ENCODE peak calls at places on chromosomes 6 and 20, in four cellular contexts. One of them, this sample, is unnamed.

GRCh38 chr6:12720310-12720709 is 3.7 kb downstream of the PHACTR1 start:
- DNase-seq in amygdala: no peak
- DNase-seq in CD8-positive, alpha-beta memory T cell: no peak
- DNase-seq in effector memory CD8-positive, alpha-beta T cell: no peak
- DNase-seq in this sample: no peak

GRCh38 chr20:24676353-24676977 is 207.0 kb downstream of the SYNDIG1 start:
- DNase-seq in amygdala: no peak
- DNase-seq in CD8-positive, alpha-beta memory T cell: no peak
- DNase-seq in effector memory CD8-positive, alpha-beta T cell: no peak
- DNase-seq in this sample: no peak

GRCh38 chr6:106511274-106512047 is 117.8 kb downstream of the RTN4IP1 start:
- DNase-seq in amygdala: no peak
- DNase-seq in CD8-positive, alpha-beta memory T cell: peak
- DNase-seq in effector memory CD8-positive, alpha-beta T cell: peak
- DNase-seq in this sample: peak

GRCh38 chr6:166950443-166950821 is 5.9 kb downstream of the RNASET2 start:
- DNase-seq in amygdala: no peak
- DNase-seq in CD8-positive, alpha-beta memory T cell: no peak
- DNase-seq in effector memory CD8-positive, alpha-beta T cell: no peak
- DNase-seq in this sample: no peak

GRCh38 chr20:43188861-43189613 is 669 bp downstream of the PTPRT start:
- DNase-seq in amygdala: no peak
- DNase-seq in CD8-positive, alpha-beta memory T cell: no peak
- DNase-seq in effector memory CD8-positive, alpha-beta T cell: no peak
- DNase-seq in this sample: peak

GRCh38 chr6:101830501-101831031 is 437.1 kb downstream of the GRIK2 start:
- DNase-seq in amygdala: no peak
- DNase-seq in CD8-positive, alpha-beta memory T cell: no peak
- DNase-seq in effector memory CD8-positive, alpha-beta T cell: no peak
- DNase-seq in this sample: no peak

GRCh38 chr20:5061209-5061608 is 58.5 kb downstream of the PCNA start:
- DNase-seq in amygdala: no peak
- DNase-seq in CD8-positive, alpha-beta memory T cell: no peak
- DNase-seq in effector memory CD8-positive, alpha-beta T cell: no peak
- DNase-seq in this sample: no peak

GRCh38 chr20:19975436-19975799 is 41.7 kb upstream of the NAA20 start:
- DNase-seq in amygdala: no peak
- DNase-seq in CD8-positive, alpha-beta memory T cell: no peak
- DNase-seq in effector memory CD8-positive, alpha-beta T cell: no peak
- DNase-seq in this sample: peak

GRCh38 chr20:63945921-63946920 is 10.0 kb downstream of the UCKL1 start:
- DNase-seq in amygdala: no peak
- DNase-seq in CD8-positive, alpha-beta memory T cell: no peak
- DNase-seq in effector memory CD8-positive, alpha-beta T cell: no peak
- DNase-seq in this sample: no peak

GRCh38 chr6:156102129-156102528 is 646.5 kb upstream of the NOX3 start:
- DNase-seq in amygdala: no peak
- DNase-seq in CD8-positive, alpha-beta memory T cell: no peak
- DNase-seq in effector memory CD8-positive, alpha-beta T cell: no peak
- DNase-seq in this sample: peak

GRCh38 chr20:2800590-2801458 is at the start of gene CPXM1:
- DNase-seq in amygdala: no peak
- DNase-seq in CD8-positive, alpha-beta memory T cell: no peak
- DNase-seq in effector memory CD8-positive, alpha-beta T cell: no peak
- DNase-seq in this sample: peak